ENCODE peak calls at places on chromosome 18, in six cellular contexts. B is HCT116, A is PC-3, S is MM.1S, Q is neural progenitor cell, C is SK-N-SH. I is an unnamed sample.

GRCh38 chr18:62460851-62461300 is 61.9 kb upstream of the ZCCHC2 start:
- DNase-seq in B (no peak), A (peak), S (no peak), Q (no peak), C (no peak), I (peak)

GRCh38 chr18:62521588-62521987 is 1.2 kb upstream of the ZCCHC2 start:
- DNase-seq in B (no peak), A (peak), S (no peak), Q (no peak), C (no peak), I (no peak)

GRCh38 chr18:80183273-80184050 is 63.9 kb downstream of the PARD6G start:
- DNase-seq in B (no peak), A (no peak), S (no peak), Q (no peak), C (no peak), I (no peak)

GRCh38 chr18:40423291-40423690 is 1531.7 kb upstream of the PIK3C3 start:
- DNase-seq in B (no peak), A (no peak), S (no peak), Q (no peak), C (no peak), I (no peak)

GRCh38 chr18:26654173-26655009 is 106.0 kb upstream of the KCTD1 start:
- DNase-seq in B (no peak), A (no peak), S (no peak), Q (no peak), C (no peak), I (no peak)

GRCh38 chr18:36378194-36378593 is 80.7 kb downstream of the FHOD3 start:
- DNase-seq in B (no peak), A (no peak), S (no peak), Q (no peak), C (peak), I (peak)

GRCh38 chr18:51668101-51668500 is 470.6 kb upstream of the MEX3C start:
- DNase-seq in B (peak), A (peak), S (peak), Q (peak), C (peak), I (peak)

GRCh38 chr18:37541517-37541916 is 24.1 kb downstream of the CELF4 start:
- DNase-seq in B (no peak), A (no peak), S (no peak), Q (no peak), C (no peak), I (no peak)

GRCh38 chr18:407168-407567 is 93.3 kb downstream of the COLEC12 start:
- DNase-seq in B (no peak), A (no peak), S (no peak), Q (no peak), C (no peak), I (no peak)

GRCh38 chr18:49768051-49768391 is 45.3 kb downstream of the ACAA2 start:
- DNase-seq in B (peak), A (peak), S (peak), Q (peak), C (no peak), I (peak)

GRCh38 chr18:13868501-13869271 is 44.7 kb downstream of the MC5R start:
- DNase-seq in B (no peak), A (no peak), S (no peak), Q (peak), C (no peak), I (no peak)

GRCh38 chr18:32238635-32239268 is 48.9 kb downstream of the MEP1B start:
- DNase-seq in B (no peak), A (no peak), S (no peak), Q (no peak), C (no peak), I (no peak)

GRCh38 chr18:32242395-32242794 is 52.6 kb downstream of the MEP1B start:
- DNase-seq in B (no peak), A (no peak), S (no peak), Q (no peak), C (no peak), I (no peak)

GRCh38 chr18:32237024-32237423 is 47.2 kb downstream of the MEP1B start:
- DNase-seq in B (no peak), A (peak), S (no peak), Q (no peak), C (no peak), I (no peak)
- TF ChIP-seq EZH2phosphoT487 in B (no peak), A (no peak), S (no peak), Q (no peak), C (no peak), I (no peak)

DNA sequence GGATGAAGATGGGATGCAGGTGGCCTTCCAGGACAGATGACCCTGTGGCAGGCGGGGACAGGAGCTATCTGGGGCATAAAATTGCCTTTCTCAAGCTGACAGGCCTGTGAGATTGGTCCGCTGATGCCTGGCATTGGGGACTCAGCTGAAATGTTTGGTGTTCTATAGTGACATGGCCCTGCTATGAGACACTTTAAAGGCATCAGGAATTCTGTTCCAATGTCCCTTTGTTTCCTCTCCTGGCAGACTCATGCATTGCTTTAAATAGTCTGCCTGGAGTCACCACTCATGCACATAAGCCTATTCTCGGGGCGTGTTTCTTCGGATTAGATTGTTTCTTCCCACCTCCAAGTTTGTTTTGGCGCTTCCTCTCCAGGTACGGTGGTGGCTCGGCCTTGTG is 135.8 kb downstream of the ALPK2 start:
- DNase-seq in B (no peak), A (no peak), S (no peak), Q (no peak), C (no peak), I (no peak)
- H2AFZ ChIP-seq in B (no peak), A (no peak), S (no peak), Q (peak), C (no peak), I (no peak)

GRCh38 chr18:56252456-56252855 is 385.9 kb downstream of the TXNL1 start:
- DNase-seq in B (no peak), A (no peak), S (no peak), Q (peak), C (no peak), I (no peak)

GRCh38 chr18:56245856-56246575 is 392.4 kb downstream of the TXNL1 start:
- DNase-seq in B (no peak), A (peak), S (no peak), Q (peak), C (peak), I (peak)

GRCh38 chr18:56248613-56249235 is 389.7 kb downstream of the TXNL1 start:
- DNase-seq in B (no peak), A (no peak), S (peak), Q (no peak), C (no peak), I (no peak)

GRCh38 chr18:56246912-56247311 is 391.5 kb downstream of the TXNL1 start:
- DNase-seq in B (no peak), A (no peak), S (no peak), Q (no peak), C (no peak), I (no peak)
- H3K9ac ChIP-seq in B (no peak), A (no peak), S (no peak), Q (no peak), C (no peak), I (no peak)

GRCh38 chr18:32851936-32852335 is 79.1 kb upstream of the KLHL14 start:
- DNase-seq in B (no peak), A (no peak), S (no peak), Q (no peak), C (no peak), I (no peak)

GRCh38 chr18:32848836-32849235 is 76.0 kb upstream of the KLHL14 start:
- DNase-seq in B (no peak), A (no peak), S (no peak), Q (no peak), C (no peak), I (no peak)

DNA sequence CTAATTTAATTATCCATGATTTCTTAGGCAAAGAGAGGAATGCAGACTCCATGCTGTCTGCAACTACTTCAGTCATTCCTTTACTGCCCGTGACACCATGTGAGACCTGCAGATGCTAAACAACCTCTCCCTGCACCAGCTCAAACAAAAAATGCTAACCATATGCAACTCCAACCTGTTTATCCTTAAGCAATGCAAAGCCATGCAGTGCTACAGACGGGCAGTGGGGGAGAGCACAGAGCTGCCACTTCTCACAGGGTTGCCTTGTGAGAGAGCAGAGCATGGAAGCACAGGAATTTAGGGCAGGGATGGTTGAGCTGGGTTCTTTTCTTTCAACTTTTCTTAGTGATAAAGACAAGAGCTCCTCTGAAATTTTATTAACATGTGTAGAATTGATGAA is 74.9 kb upstream of the KLHL14 start:
- DNase-seq in B (no peak), A (no peak), S (no peak), Q (peak), C (no peak), I (no peak)
- TF ChIP-seq EZH2phosphoT487 in B (no peak), A (no peak), S (no peak), Q (no peak), C (no peak), I (no peak)

DNA sequence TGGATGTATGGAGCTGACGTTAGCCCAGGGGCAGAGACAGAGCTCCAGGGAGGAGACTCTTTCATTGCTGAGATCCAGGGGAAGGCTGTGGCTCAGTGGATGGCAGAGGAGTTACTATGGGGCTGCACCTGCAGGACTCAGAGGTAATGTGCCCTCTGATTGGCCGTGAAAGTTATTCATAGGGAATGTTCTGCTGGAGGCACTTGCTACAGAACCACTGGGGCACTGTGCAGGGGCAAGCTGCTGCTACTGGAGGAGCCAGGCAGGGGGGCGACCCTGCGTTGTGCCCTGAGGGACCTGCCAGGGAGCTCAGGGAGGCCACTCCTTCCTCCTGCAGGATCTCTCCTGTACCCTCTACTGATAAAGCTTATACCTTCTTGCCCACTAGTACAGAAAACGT is 199.3 kb downstream of the PTPRM start:
- DNase-seq in B (no peak), A (no peak), S (no peak), Q (no peak), C (peak), I (no peak)
- H2AFZ ChIP-seq in B (no peak), A (no peak), S (no peak), Q (peak), C (no peak), I (no peak)